ENCODE peak calls at places on chromosomes 5 and 9, in four cellular contexts. F, M, N and V are unnamed samples.

GRCh38 chr5:81972496-81972791 is 621 bp downstream of the ATG10 start:
- DNase-seq in F (no peak), M (no peak), N (no peak), V (no peak)

GRCh38 chr9:136515276-136515675 is 30.6 kb downstream of the NOTCH1 start:
- DNase-seq in F (no peak), M (no peak), N (no peak), V (no peak)

GRCh38 chr9:2179557-2179956 is 164.4 kb downstream of the SMARCA2 start:
- DNase-seq in F (no peak), M (no peak), N (no peak), V (no peak)

GRCh38 chr5:84191296-84191695 is 193.4 kb downstream of the EDIL3 start:
- DNase-seq in F (no peak), M (no peak), N (no peak), V (no peak)

GRCh38 chr9:107861075-107861474 is 371.5 kb upstream of the KLF4 start:
- DNase-seq in F (no peak), M (no peak), N (no peak), V (no peak)

GRCh38 chr9:13845460-13845859 is 468.5 kb downstream of the NFIB start:
- DNase-seq in F (no peak), M (no peak), N (no peak), V (no peak)

GRCh38 chr5:33008751-33009418 is 297.8 kb downstream of the NPR3 start:
- DNase-seq in F (no peak), M (no peak), N (no peak), V (no peak)

GRCh38 chr9:115730845-115731244 is 422.7 kb upstream of the PAPPA start:
- DNase-seq in F (no peak), M (no peak), N (no peak), V (no peak)

GRCh38 chr5:175317872-175318271 is 126.1 kb downstream of the DRD1 start:
- DNase-seq in F (no peak), M (no peak), N (no peak), V (no peak)

GRCh38 chr9:10678010-10678409 is 65.2 kb upstream of the PTPRD start:
- DNase-seq in F (no peak), M (no peak), N (no peak), V (no peak)

GRCh38 chr5:123450641-123451421 is 27.6 kb upstream of the CEP120 start:
- DNase-seq in F (peak; percentile 36), M (no peak), N (no peak), V (no peak)